ENCODE peak calls at places on chromosomes 4 and X, in seven cellular contexts. M, C, K, Z, H, J and E are unnamed samples. For H3K4me1 and H3K9me3, the result is how much of the 10 kb centered on the place peaks cover.

GRCh38 chr4:25799522-25799921 is 63.3 kb downstream of the SEL1L3 start:
- DNase-seq in K (no peak), J (no peak), C (no peak), Z (no peak), H (no peak), M (no peak), E (no peak)

GRCh38 chr4:33606951-33607350 is 2637.4 kb downstream of the ARAP2 start:
- DNase-seq in H (no peak), C (no peak), J (no peak), K (peak), Z (no peak), M (no peak), E (no peak)

GRCh38 chrX:153909024-153909979 is 4.8 kb downstream of the AVPR2 start:
- DNase-seq in C (no peak), H (no peak), M (peak), J (no peak), K (no peak), Z (no peak), E (no peak)

GRCh38 chrX:2272337-2272736 is 228.4 kb downstream of the DHRSX start:
- DNase-seq in H (no peak), C (no peak), Z (no peak), K (no peak), J (no peak), M (no peak), E (no peak)

GRCh38 chr4:25702848-25703247 is 47.2 kb downstream of the SLC34A2 start:
- DNase-seq in H (no peak), M (no peak), C (no peak), J (no peak), K (no peak), Z (no peak), E (no peak)

GRCh38 chrX:23341452-23341851 is 6.8 kb downstream of the PTCHD1 start:
- DNase-seq in Z (no peak), C (no peak), M (no peak), K (no peak), H (no peak), J (no peak), E (no peak)

GRCh38 chrX:86148024-86148511 is at the start of gene DACH2:
- DNase-seq in C (peak), M (peak), J (no peak), H (no peak), K (peak), Z (peak), E (peak)

GRCh38 chrX:78024349-78025108 is 55.1 kb upstream of the PGAM4 start:
- DNase-seq in K (no peak), Z (no peak), M (no peak), H (peak), J (peak), C (peak), E (peak)

GRCh38 chr4:89800527-89801103 is 36.3 kb downstream of the SNCA start:
- DNase-seq in Z (no peak), H (no peak), K (no peak), C (no peak), M (no peak), J (no peak), E (no peak)

GRCh38 chr4:111641813-111642579 is 503.3 kb upstream of the FAM241A start:
- DNase-seq in M (no peak), C (no peak), H (peak), K (no peak), J (peak), Z (no peak), E (peak)

GRCh38 chrX:134236690-134237362 is at the start of gene CCDC160:
- DNase-seq in K (peak), C (no peak), J (peak), H (peak), Z (no peak), M (peak), E (no peak)

GRCh38 chrX:9758239-9758638 is 7.4 kb downstream of the GPR143 start:
- DNase-seq in K (no peak), J (no peak), H (no peak), M (no peak), C (no peak), Z (no peak), E (no peak)

GRCh38 chr4:76090241-76090691 is 15.8 kb downstream of the ART3 start:
- DNase-seq in Z (no peak), H (peak), K (no peak), J (no peak), C (peak), M (no peak), E (no peak)

GRCh38 chr4:90127706-90128345 is 632 bp downstream of the CCSER1 start:
- DNase-seq in H (no peak), M (peak), K (peak), C (no peak), J (no peak), Z (no peak), E (no peak)

GRCh38 chr4:159015862-159016261 is 87.0 kb upstream of the RAPGEF2 start:
- DNase-seq in C (no peak), K (no peak), M (no peak), Z (no peak), H (no peak), J (no peak), E (no peak)

GRCh38 chr4:53908661-53909078 is 155.7 kb downstream of the CHIC2 start:
- DNase-seq in H (peak), K (no peak), Z (no peak), J (peak), M (no peak), C (peak), E (no peak)

GRCh38 chrX:118178450-118178849 is 61.8 kb upstream of the KLHL13 start:
- DNase-seq in M (no peak), K (no peak), Z (no peak), C (no peak), J (no peak), H (no peak), E (no peak)

GRCh38 chrX:120517936-120518335 is 42.8 kb downstream of the CUL4B start:
- DNase-seq in J (no peak), K (no peak), M (no peak), C (no peak), Z (no peak), H (peak), E (no peak)

GRCh38 chr4:34939073-34939472 is 1305.2 kb downstream of the ARAP2 start:
- DNase-seq in K (peak), H (no peak), M (no peak), C (no peak), J (no peak), Z (no peak), E (no peak)

GRCh38 chrX:103831803-103832544 is at the start of gene RAB9B:
- DNase-seq in K (peak), C (no peak), H (no peak), J (no peak), M (peak), Z (peak), E (peak)

GRCh38 chr4:53702334-53703266 is 111.3 kb upstream of the LNX1 start:
- DNase-seq in M (peak), J (no peak), K (peak), H (peak), Z (peak), C (no peak), E (no peak)

GRCh38 chrX:136586386-136586785 is 54.4 kb downstream of the VGLL1 start:
- DNase-seq in C (peak), Z (no peak), M (no peak), J (no peak), H (no peak), K (no peak), E (peak)

GRCh38 chr4:148163011-148163410 is 279.2 kb downstream of the NR3C2 start:
- DNase-seq in J (no peak), H (no peak), C (no peak), K (no peak), Z (no peak), M (no peak), E (no peak)

GRCh38 chr4:86357608-86358007 is 2.2 kb downstream of the MAPK10 start:
- DNase-seq in C (no peak), H (no peak), M (no peak), J (no peak), K (no peak), Z (no peak), E (no peak)

GRCh38 chrX:105461013-105461412 is 240.5 kb upstream of the TEX13A start:
- DNase-seq in Z (no peak), M (no peak), J (no peak), C (no peak), H (no peak), K (no peak), E (no peak)

GRCh38 chr4:38672247-38673071 is 8.5 kb downstream of the KLF3 start:
- DNase-seq in H (no peak), Z (no peak), K (no peak), M (no peak), J (no peak), C (no peak), E (no peak)
- H3K4me1 ChIP-seq in H (half or more), Z (half or more), K (half or more), M (half or more), J (half or more), C (half or more), E (half or more)

GRCh38 chr4:81165853-81166430 is 49.1 kb downstream of the PRKG2 start:
- DNase-seq in J (no peak), M (no peak), C (no peak), K (no peak), Z (no peak), H (no peak), E (no peak)
- H3K4me3 ChIP-seq in J (no peak), M (no peak), C (no peak), K (no peak), Z (no peak), H (no peak), E (no peak)

DNA sequence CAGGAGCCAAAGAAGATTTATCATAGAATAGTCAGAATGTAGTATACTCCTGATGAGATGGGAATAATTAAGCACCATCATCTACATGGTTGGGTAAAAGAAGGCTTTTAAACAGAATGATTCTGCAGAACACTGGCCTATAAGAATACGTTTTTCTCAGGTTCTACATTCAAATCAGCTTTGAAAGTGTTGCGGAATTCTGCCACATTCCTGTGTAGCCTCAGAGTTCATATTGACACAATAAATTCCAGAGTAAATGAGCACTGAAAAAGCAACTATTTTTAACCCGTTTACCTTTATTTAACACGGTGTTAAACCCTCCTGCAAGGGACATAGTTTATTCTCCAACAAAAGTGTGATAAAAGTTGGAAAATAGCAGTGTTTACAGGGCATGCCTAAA is 950.2 kb upstream of the SLIT2 start:
- DNase-seq in Z (no peak), M (no peak), K (no peak), C (no peak), J (no peak), H (no peak), E (no peak)
- H3K9me3 ChIP-seq in Z (under half), M (under half), K (under half), C (under half), J (under half), H (under half), E (under half)

GRCh38 chr4:139760558-139760957 is 94.9 kb downstream of the MGST2 start:
- DNase-seq in M (no peak), H (no peak), J (no peak), C (no peak), K (no peak), Z (no peak), E (no peak)
- H3K4me1 ChIP-seq in M (under half), H (under half), J (under half), C (under half), K (under half), Z (under half), E (under half)